ENCODE peak calls at places on chromosome 11, in four cellular contexts. One of them, this sample, is unnamed.

GRCh38 chr11:65454311-65454695 is 31.7 kb downstream of the NEAT1 start:
- DNase-seq in neural crest cell: no peak
- DNase-seq in GM13977: no peak
- DNase-seq in endodermal cell: no peak
- DNase-seq in this sample: no peak

GRCh38 chr11:103257360-103257759 is 148.1 kb downstream of the DYNC2H1 start:
- DNase-seq in neural crest cell: no peak
- DNase-seq in GM13977: no peak
- DNase-seq in endodermal cell: peak
- DNase-seq in this sample: no peak

GRCh38 chr11:9264381-9265210 is 554 bp downstream of the DENND5A start:
- DNase-seq in neural crest cell: peak
- DNase-seq in GM13977: peak
- DNase-seq in endodermal cell: peak
- DNase-seq in this sample: no peak

GRCh38 chr11:79582434-79582833 is 141.6 kb upstream of the TENM4 start:
- DNase-seq in neural crest cell: no peak
- DNase-seq in GM13977: no peak
- DNase-seq in endodermal cell: no peak
- DNase-seq in this sample: no peak

GRCh38 chr11:64885367-64886286 is 7.2 kb upstream of the EHD1 start:
- DNase-seq in neural crest cell: no peak
- DNase-seq in GM13977: no peak
- DNase-seq in endodermal cell: no peak
- DNase-seq in this sample: no peak

GRCh38 chr11:2715716-2716350 is 16.0 kb upstream of the KCNQ1OT1 start:
- DNase-seq in neural crest cell: no peak
- DNase-seq in GM13977: no peak
- DNase-seq in endodermal cell: no peak
- DNase-seq in this sample: no peak

GRCh38 chr11:129894281-129895125 is 875 bp downstream of the NFRKB start:
- DNase-seq in neural crest cell: no peak
- DNase-seq in GM13977: peak
- DNase-seq in endodermal cell: no peak
- DNase-seq in this sample: peak

GRCh38 chr11:18081551-18081950 is 24.3 kb downstream of the SAAL1 start:
- DNase-seq in neural crest cell: no peak
- DNase-seq in GM13977: no peak
- DNase-seq in endodermal cell: no peak
- DNase-seq in this sample: no peak

GRCh38 chr11:33018840-33019239 is 3.2 kb downstream of the DEPDC7 start:
- DNase-seq in neural crest cell: no peak
- DNase-seq in GM13977: no peak
- DNase-seq in endodermal cell: no peak
- DNase-seq in this sample: no peak

GRCh38 chr11:12812849-12813248 is 138.6 kb downstream of the TEAD1 start:
- DNase-seq in neural crest cell: no peak
- DNase-seq in GM13977: no peak
- DNase-seq in endodermal cell: no peak
- DNase-seq in this sample: no peak

GRCh38 chr11:64841592-64842365 is 2.7 kb downstream of the CDC42BPG start:
- DNase-seq in neural crest cell: no peak
- DNase-seq in GM13977: no peak
- DNase-seq in endodermal cell: no peak
- DNase-seq in this sample: no peak

GRCh38 chr11:65560555-65561418 is 2.6 kb upstream of the LTBP3 start:
- DNase-seq in neural crest cell: no peak
- DNase-seq in GM13977: no peak
- DNase-seq in endodermal cell: peak
- DNase-seq in this sample: no peak

GRCh38 chr11:22795914-22796313 is 33.7 kb downstream of the SVIP start:
- DNase-seq in neural crest cell: no peak
- DNase-seq in GM13977: no peak
- DNase-seq in endodermal cell: no peak
- DNase-seq in this sample: no peak

GRCh38 chr11:20021771-20022362 is 138.4 kb downstream of the DBX1 start:
- DNase-seq in neural crest cell: no peak
- DNase-seq in GM13977: no peak
- DNase-seq in endodermal cell: peak
- DNase-seq in this sample: no peak

GRCh38 chr11:70826541-70826943 is 425.8 kb downstream of the SHANK2 start:
- DNase-seq in neural crest cell: peak
- DNase-seq in GM13977: no peak
- DNase-seq in endodermal cell: peak
- DNase-seq in this sample: no peak

GRCh38 chr11:4085575-4085974 is 9.0 kb upstream of the RRM1 start:
- DNase-seq in neural crest cell: no peak
- DNase-seq in GM13977: no peak
- DNase-seq in endodermal cell: no peak
- DNase-seq in this sample: no peak

GRCh38 chr11:36292311-36292722 is 3.1 kb upstream of the COMMD9 start:
- DNase-seq in neural crest cell: no peak
- DNase-seq in GM13977: peak
- DNase-seq in endodermal cell: peak
- DNase-seq in this sample: peak

GRCh38 chr11:10273738-10274137 is 20.3 kb downstream of the SBF2 start:
- DNase-seq in neural crest cell: no peak
- DNase-seq in GM13977: no peak
- DNase-seq in endodermal cell: no peak
- DNase-seq in this sample: peak

GRCh38 chr11:2770556-2771301 is 70.9 kb upstream of the KCNQ1OT1 start:
- DNase-seq in neural crest cell: no peak
- DNase-seq in GM13977: no peak
- DNase-seq in endodermal cell: peak
- DNase-seq in this sample: no peak

GRCh38 chr11:128575956-128576340 is 11.4 kb downstream of the ETS1 start:
- DNase-seq in neural crest cell: no peak
- DNase-seq in GM13977: no peak
- DNase-seq in endodermal cell: no peak
- DNase-seq in this sample: no peak

GRCh38 chr11:86062719-86063118 is 6.2 kb downstream of the PICALM start:
- DNase-seq in neural crest cell: no peak
- DNase-seq in GM13977: no peak
- DNase-seq in endodermal cell: no peak
- DNase-seq in this sample: peak

GRCh38 chr11:3709977-3710376 is 38.8 kb upstream of the CHRNA10 start:
- DNase-seq in neural crest cell: no peak
- DNase-seq in GM13977: no peak
- DNase-seq in endodermal cell: no peak
- DNase-seq in this sample: no peak

GRCh38 chr11:11011617-11012016 is 153.8 kb upstream of the ZBED5 start:
- DNase-seq in neural crest cell: no peak
- DNase-seq in GM13977: no peak
- DNase-seq in endodermal cell: peak
- DNase-seq in this sample: no peak

GRCh38 chr11:115552151-115552550 is 47.9 kb upstream of the CADM1 start:
- DNase-seq in neural crest cell: no peak
- DNase-seq in GM13977: no peak
- DNase-seq in endodermal cell: no peak
- DNase-seq in this sample: no peak

GRCh38 chr11:47352556-47352955 is at the start of gene MYBPC3:
- DNase-seq in neural crest cell: no peak
- DNase-seq in GM13977: no peak
- DNase-seq in endodermal cell: no peak
- DNase-seq in this sample: no peak

GRCh38 chr11:13262096-13262495 is 15.5 kb upstream of the BMAL1 start:
- DNase-seq in neural crest cell: no peak
- DNase-seq in GM13977: no peak
- DNase-seq in endodermal cell: no peak
- DNase-seq in this sample: no peak

GRCh38 chr11:13465909-13466371 is 2.9 kb upstream of the BTBD10 start:
- DNase-seq in neural crest cell: no peak
- DNase-seq in GM13977: peak
- DNase-seq in endodermal cell: no peak
- DNase-seq in this sample: peak

GRCh38 chr11:118437046-118437735 is 899 bp downstream of the KMT2A start:
- DNase-seq in neural crest cell: peak
- DNase-seq in GM13977: peak
- DNase-seq in endodermal cell: peak
- DNase-seq in this sample: peak

GRCh38 chr11:70272009-70272408 is 1.5 kb downstream of the PPFIA1 start:
- DNase-seq in neural crest cell: no peak
- DNase-seq in GM13977: no peak
- DNase-seq in endodermal cell: no peak
- DNase-seq in this sample: no peak

GRCh38 chr11:65444314-65445051 is 21.9 kb downstream of the NEAT1 start:
- DNase-seq in neural crest cell: no peak
- DNase-seq in GM13977: no peak
- DNase-seq in endodermal cell: peak
- DNase-seq in this sample: no peak

GRCh38 chr11:5940748-5941147 is 1.3 kb upstream of the OR56A3 start:
- DNase-seq in neural crest cell: no peak
- DNase-seq in GM13977: no peak
- DNase-seq in endodermal cell: no peak
- DNase-seq in this sample: no peak

GRCh38 chr11:95671768-95672167 is 117.8 kb downstream of the FAM76B start:
- DNase-seq in neural crest cell: no peak
- DNase-seq in GM13977: no peak
- DNase-seq in endodermal cell: no peak
- DNase-seq in this sample: no peak

GRCh38 chr11:57210731-57211335 is 26.2 kb downstream of the APLNR start:
- DNase-seq in neural crest cell: no peak
- DNase-seq in GM13977: no peak
- DNase-seq in endodermal cell: peak
- DNase-seq in this sample: no peak

GRCh38 chr11:83566948-83567347 is 280.8 kb upstream of the CCDC90B start:
- DNase-seq in neural crest cell: no peak
- DNase-seq in GM13977: no peak
- DNase-seq in endodermal cell: no peak
- DNase-seq in this sample: no peak

GRCh38 chr11:70124321-70125061 is 46.4 kb downstream of the ANO1 start:
- DNase-seq in neural crest cell: no peak
- DNase-seq in GM13977: no peak
- DNase-seq in endodermal cell: no peak
- DNase-seq in this sample: no peak

GRCh38 chr11:27209562-27210005 is 153.4 kb downstream of the CCDC34 start:
- DNase-seq in neural crest cell: no peak
- DNase-seq in GM13977: no peak
- DNase-seq in endodermal cell: peak
- DNase-seq in this sample: peak

GRCh38 chr11:24226606-24227005 is 270.2 kb upstream of the LUZP2 start:
- DNase-seq in neural crest cell: no peak
- DNase-seq in GM13977: no peak
- DNase-seq in endodermal cell: no peak
- DNase-seq in this sample: no peak

GRCh38 chr11:79209540-79210266 is 231.1 kb downstream of the TENM4 start:
- DNase-seq in neural crest cell: no peak
- DNase-seq in GM13977: no peak
- DNase-seq in endodermal cell: no peak
- DNase-seq in this sample: no peak

GRCh38 chr11:104705475-104706195 is 192.6 kb downstream of the CASP12 start:
- DNase-seq in neural crest cell: no peak
- DNase-seq in GM13977: peak
- DNase-seq in endodermal cell: no peak
- DNase-seq in this sample: peak
- TF ChIP-seq CTCF in neural crest cell: no peak
- TF ChIP-seq CTCF in GM13977: no peak
- TF ChIP-seq CTCF in endodermal cell: no peak
- TF ChIP-seq CTCF in this sample: no peak

GRCh38 chr11:44839458-44840084 is 111.1 kb downstream of the TP53I11 start:
- DNase-seq in neural crest cell: no peak
- DNase-seq in GM13977: no peak
- DNase-seq in endodermal cell: no peak
- DNase-seq in this sample: no peak
- TF ChIP-seq CTCF in neural crest cell: no peak
- TF ChIP-seq CTCF in GM13977: no peak
- TF ChIP-seq CTCF in endodermal cell: no peak
- TF ChIP-seq CTCF in this sample: no peak

GRCh38 chr11:43585877-43586608 is 94.5 kb upstream of the HSD17B12 start:
- DNase-seq in neural crest cell: no peak
- DNase-seq in GM13977: no peak
- DNase-seq in endodermal cell: no peak
- DNase-seq in this sample: no peak
- TF ChIP-seq CTCF in neural crest cell: no peak
- TF ChIP-seq CTCF in GM13977: no peak
- TF ChIP-seq CTCF in endodermal cell: peak
- TF ChIP-seq CTCF in this sample: no peak

GRCh38 chr11:121520243-121521144 is 67.7 kb upstream of the SORL1-AS1 start:
- DNase-seq in neural crest cell: no peak
- DNase-seq in GM13977: no peak
- DNase-seq in endodermal cell: no peak
- DNase-seq in this sample: no peak
- TF ChIP-seq CTCF in neural crest cell: no peak
- TF ChIP-seq CTCF in GM13977: no peak
- TF ChIP-seq CTCF in endodermal cell: no peak
- TF ChIP-seq CTCF in this sample: no peak

This sample was measured in GM12865.